ENCODE peak calls at places on chromosomes 1 and 21, in four cellular contexts. W is H9, S is H1, J is mesendoderm. D is an unnamed sample.

GRCh38 chr1:155251566-155251965 is 3.7 kb downstream of the ENTREP3 start:
- DNase-seq in W (no peak), S (no peak), J (no peak), D (no peak)

GRCh38 chr1:30664103-30664755 is 59.2 kb downstream of the MATN1 start:
- DNase-seq in W (no peak), S (no peak), J (no peak), D (no peak)

GRCh38 chr1:23559985-23560755 is 869 bp upstream of the ID3 start:
- DNase-seq in W (peak), S (no peak), J (no peak), D (peak)

GRCh38 chr1:91162613-91163012 is 140.8 kb upstream of the ZNF644 start:
- DNase-seq in W (no peak), S (no peak), J (no peak), D (no peak)

GRCh38 chr1:110003747-110004428 is 19.3 kb downstream of the AHCYL1 start:
- DNase-seq in W (peak), S (no peak), J (peak), D (peak)

GRCh38 chr1:208178091-208178529 is 66.1 kb downstream of the PLXNA2 start:
- DNase-seq in W (no peak), S (no peak), J (peak), D (no peak)

GRCh38 chr1:241101622-241102021 is 255.4 kb downstream of the RGS7 start:
- DNase-seq in W (no peak), S (no peak), J (no peak), D (no peak)

GRCh38 chr1:156195853-156196252 is 1.9 kb downstream of the SLC25A44 start:
- DNase-seq in W (no peak), S (no peak), J (no peak), D (no peak)

GRCh38 chr1:7267493-7267892 is 482.2 kb downstream of the CAMTA1 start:
- DNase-seq in W (no peak), S (no peak), J (no peak), D (peak)

GRCh38 chr21:41966872-41967621 is 13.2 kb upstream of the C2CD2 start:
- DNase-seq in W (no peak), S (no peak), J (no peak), D (no peak)

GRCh38 chr1:175204285-175204684 is 11.7 kb upstream of the KIAA0040 start:
- DNase-seq in W (no peak), S (no peak), J (no peak), D (no peak)

GRCh38 chr1:206575894-206576737 is 36.1 kb downstream of the EIF2D start:
- DNase-seq in W (no peak), S (no peak), J (no peak), D (no peak)

GRCh38 chr1:145846191-145846590 is 761 bp downstream of the NUDT17 start:
- DNase-seq in W (peak), S (no peak), J (peak), D (peak)

GRCh38 chr1:20430355-20431290 is 55.4 kb downstream of the CAMK2N1 start:
- DNase-seq in W (peak), S (peak), J (peak), D (peak)

GRCh38 chr1:31441558-31441957 is 28.5 kb downstream of the SERINC2 start:
- DNase-seq in W (no peak), S (no peak), J (no peak), D (no peak)

GRCh38 chr1:187844313-187844712 is 1015.6 kb downstream of the PLA2G4A start:
- DNase-seq in W (no peak), S (no peak), J (no peak), D (peak)

GRCh38 chr1:29395724-29396437 is 159.6 kb downstream of the PTPRU start:
- DNase-seq in W (no peak), S (no peak), J (no peak), D (no peak)

GRCh38 chr1:78277253-78277652 is 213.5 kb upstream of the PTGFR start:
- DNase-seq in W (no peak), S (no peak), J (no peak), D (peak)

GRCh38 chr1:30111431-30111830 is 612.0 kb downstream of the MATN1 start:
- DNase-seq in W (peak), S (peak), J (peak), D (peak)

GRCh38 chr1:173418107-173418985 is 58.8 kb upstream of the PRDX6 start:
- DNase-seq in W (no peak), S (no peak), J (no peak), D (peak)

GRCh38 chr1:110148961-110149360 is 1.3 kb upstream of the SLC6A17 start:
- DNase-seq in W (no peak), S (no peak), J (no peak), D (peak)

GRCh38 chr1:119659628-119660027 is 11.6 kb upstream of the ZNF697 start:
- DNase-seq in W (peak), S (no peak), J (peak), D (peak)

GRCh38 chr1:67749844-67750689 is 65.1 kb downstream of the GADD45A start:
- DNase-seq in W (no peak), S (no peak), J (peak), D (peak)

GRCh38 chr1:110513511-110513910 is 5.5 kb downstream of the KCNA10 start:
- DNase-seq in W (peak), S (peak), J (peak), D (no peak)

GRCh38 chr1:9127395-9128160 is 1.3 kb downstream of the GPR157 start:
- DNase-seq in W (no peak), S (no peak), J (no peak), D (no peak)

GRCh38 chr1:74083128-74083527 is 114.8 kb downstream of the LRRIQ3 start:
- DNase-seq in W (no peak), S (no peak), J (no peak), D (no peak)

GRCh38 chr1:184790642-184791041 is 36.0 kb upstream of the EDEM3 start:
- DNase-seq in W (no peak), S (no peak), J (no peak), D (no peak)

GRCh38 chr1:234870020-234870378 is 258.6 kb downstream of the TOMM20 start:
- DNase-seq in W (no peak), S (no peak), J (no peak), D (no peak)

GRCh38 chr1:223312705-223313414 is 51.1 kb downstream of the SUSD4 start:
- DNase-seq in W (no peak), S (no peak), J (no peak), D (peak)

GRCh38 chr1:19723874-19724273 is 59.2 kb downstream of the HTR6 start:
- DNase-seq in W (no peak), S (no peak), J (peak), D (no peak)

GRCh38 chr1:211591980-211592493 is 13.1 kb upstream of the SLC30A1 start:
- DNase-seq in W (no peak), S (no peak), J (no peak), D (peak)

GRCh38 chr1:117695796-117696505 is 90.1 kb downstream of the TENT5C start:
- DNase-seq in W (peak), S (no peak), J (peak), D (peak)

GRCh38 chr1:221045842-221046831 is 166.9 kb downstream of the HLX start:
- DNase-seq in W (no peak), S (no peak), J (no peak), D (peak)

GRCh38 chr1:239951518-239952130 is 140.1 kb upstream of the FMN2 start:
- DNase-seq in W (peak), S (no peak), J (peak), D (peak)

GRCh38 chr1:65440915-65441314 is 20.4 kb downstream of the LEPR start:
- DNase-seq in W (no peak), S (no peak), J (no peak), D (no peak)

GRCh38 chr1:178682429-178682828 is 42.6 kb upstream of the RALGPS2 start:
- DNase-seq in W (no peak), S (no peak), J (no peak), D (no peak)

GRCh38 chr1:44775930-44776748 is 799 bp downstream of the RPS8 start:
- DNase-seq in W (no peak), S (no peak), J (peak), D (no peak)

GRCh38 chr1:167713330-167714081 is 8.3 kb upstream of the MPZL1 start:
- DNase-seq in W (peak), S (no peak), J (peak), D (peak)

GRCh38 chr1:53637726-53638640 is 101.0 kb downstream of the GLIS1 start:
- DNase-seq in W (peak), S (no peak), J (no peak), D (no peak)

GRCh38 chr1:25146382-25146855 is 85.9 kb downstream of the SYF2 start:
- DNase-seq in W (no peak), S (no peak), J (no peak), D (no peak)

GRCh38 chr21:31043495-31043894 is 5.2 kb upstream of the KRTAP19-8 start:
- DNase-seq in W (no peak), S (no peak), J (no peak), D (no peak)
- H4K5ac ChIP-seq in W (no peak), S (no peak), J (no peak), D (no peak)

DNA sequence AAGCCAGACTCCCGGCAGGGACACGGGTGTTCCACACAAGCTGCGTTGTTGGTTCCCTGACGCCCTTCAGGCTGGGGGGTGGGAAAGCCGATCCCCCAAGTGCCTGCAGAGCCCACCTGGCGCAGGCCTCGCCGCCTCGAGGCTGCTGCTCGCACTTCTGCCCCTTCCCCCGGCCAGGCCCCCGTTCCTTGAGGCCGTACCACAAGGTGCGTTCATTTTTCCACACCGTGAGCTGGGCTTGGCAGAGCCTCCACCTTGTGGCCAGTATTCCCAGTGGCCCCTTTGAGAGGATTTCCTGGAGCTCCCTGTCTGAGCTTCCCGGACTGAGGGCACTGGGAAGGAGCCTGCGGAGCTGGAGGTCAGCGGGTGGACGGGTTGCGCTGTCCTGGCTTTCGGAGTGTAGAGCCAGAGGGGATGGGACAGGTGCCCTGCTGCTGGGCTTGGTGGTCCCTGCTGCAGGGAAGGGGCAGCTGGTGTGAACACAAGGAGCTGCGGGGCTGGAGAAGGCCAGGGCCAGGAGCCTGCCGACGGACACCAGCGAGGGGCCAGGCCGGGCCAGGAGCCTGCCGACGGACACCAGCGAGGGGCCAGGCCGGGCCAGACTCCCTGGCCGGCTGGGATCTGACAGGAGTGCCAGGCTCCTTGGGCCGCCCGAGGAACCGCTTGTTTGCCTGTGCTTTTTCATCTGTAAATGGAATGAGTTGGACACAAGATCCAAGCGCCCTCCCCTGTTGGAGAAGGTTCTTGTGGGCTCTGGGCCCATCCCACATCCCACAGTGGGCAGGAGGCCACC is 18.4 kb downstream of the PDXK start:
- DNase-seq in W (no peak), S (no peak), J (no peak), D (no peak)
- H3K18ac ChIP-seq in W (no peak), S (no peak), J (no peak), D (no peak)

GRCh38 chr1:18182518-18183160 is 75.0 kb downstream of the IGSF21 start:
- DNase-seq in W (peak), S (no peak), J (peak), D (no peak)

GRCh38 chr1:18175530-18176377 is 68.2 kb downstream of the IGSF21 start:
- DNase-seq in W (peak), S (no peak), J (peak), D (no peak)

GRCh38 chr1:18176619-18177018 is 69.0 kb downstream of the IGSF21 start:
- DNase-seq in W (no peak), S (no peak), J (peak), D (no peak)

GRCh38 chr1:18178125-18178524 is 70.5 kb downstream of the IGSF21 start:
- DNase-seq in W (no peak), S (no peak), J (no peak), D (no peak)

DNA sequence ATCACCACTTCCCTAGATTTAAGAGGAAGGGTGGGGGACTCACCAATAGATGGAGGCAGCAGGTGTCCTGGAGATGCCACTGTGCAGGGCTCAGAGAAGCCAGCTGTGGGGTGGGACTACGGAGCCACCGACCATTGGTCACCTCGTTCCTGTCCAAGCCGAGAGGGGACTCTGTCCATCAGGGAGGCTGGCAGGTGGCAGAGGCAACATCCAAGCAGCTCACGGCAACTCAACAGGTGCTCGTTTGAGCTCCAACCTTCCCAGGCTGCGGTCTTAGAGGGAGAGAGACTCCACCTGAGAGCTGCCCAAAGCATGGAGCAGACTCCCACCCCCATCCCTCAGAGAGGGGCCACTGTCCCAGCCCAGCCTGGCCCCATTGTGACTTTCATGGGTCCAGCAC is 71.4 kb downstream of the IGSF21 start:
- DNase-seq in W (no peak), S (no peak), J (no peak), D (no peak)
- H4K5ac ChIP-seq in W (no peak), S (no peak), J (no peak), D (no peak)

GRCh38 chr1:28176492-28177470 is at the start of gene PTAFR:
- DNase-seq in W (no peak), S (no peak), J (no peak), D (no peak)

GRCh38 chr1:28171246-28171645 is 5.2 kb downstream of the PTAFR start:
- DNase-seq in W (no peak), S (no peak), J (no peak), D (no peak)

GRCh38 chr1:28173151-28173979 is 3.1 kb downstream of the PTAFR start:
- DNase-seq in W (no peak), S (no peak), J (peak), D (peak)

GRCh38 chr1:28172690-28173150 is 3.8 kb downstream of the PTAFR start:
- DNase-seq in W (no peak), S (no peak), J (peak), D (no peak)

DNA sequence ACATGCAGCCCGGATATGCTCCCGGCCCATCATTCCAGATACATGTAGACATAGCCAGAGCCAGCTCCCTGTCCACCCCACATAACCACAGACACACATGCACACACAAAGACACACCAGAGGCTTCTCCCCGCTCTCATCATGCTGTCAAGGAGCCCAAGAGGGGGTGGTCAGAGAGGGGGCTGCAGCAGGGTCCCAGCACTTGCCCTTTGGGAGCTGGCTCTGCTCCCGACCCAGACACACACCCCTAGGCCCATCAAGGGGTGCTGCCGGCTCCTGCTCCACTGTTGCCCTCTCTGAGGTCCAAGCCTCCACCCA is 2.6 kb downstream of the PTAFR start:
- DNase-seq in W (no peak), S (no peak), J (no peak), D (peak)
- H3K18ac ChIP-seq in W (no peak), S (no peak), J (no peak), D (peak)

D was measured in IMR-90.